ENCODE peak calls at places on chromosomes 4 and X, in ten cellular contexts. One of them, this sample, is unnamed.

GRCh38 chr4:101086801-101087586 is 260.3 kb downstream of the PPP3CA start:
- DNase-seq in upper lobe of left lung: no peak
- DNase-seq in A549: no peak
- DNase-seq in spleen: peak
- DNase-seq in thyroid gland: no peak
- DNase-seq in breast epithelium: no peak
- DNase-seq in sigmoid colon: no peak
- DNase-seq in Peyer's patch: no peak
- DNase-seq in tibial nerve: no peak
- DNase-seq in heart left ventricle: no peak
- DNase-seq in this sample: no peak

GRCh38 chr4:110616162-110617062 is 6.5 kb downstream of the PITX2 start:
- DNase-seq in Peyer's patch: no peak
- DNase-seq in thyroid gland: no peak
- DNase-seq in upper lobe of left lung: no peak
- DNase-seq in breast epithelium: no peak
- DNase-seq in sigmoid colon: no peak
- DNase-seq in spleen: no peak
- DNase-seq in A549: no peak
- DNase-seq in heart left ventricle: no peak
- DNase-seq in tibial nerve: no peak
- DNase-seq in this sample: no peak

GRCh38 chr4:124322234-124322831 is 390.2 kb downstream of the ANKRD50 start:
- DNase-seq in heart left ventricle: no peak
- DNase-seq in tibial nerve: no peak
- DNase-seq in sigmoid colon: no peak
- DNase-seq in breast epithelium: no peak
- DNase-seq in A549: peak
- DNase-seq in thyroid gland: no peak
- DNase-seq in upper lobe of left lung: no peak
- DNase-seq in Peyer's patch: no peak
- DNase-seq in spleen: no peak
- DNase-seq in this sample: no peak

GRCh38 chr4:82983450-82983849 is 27.2 kb downstream of the LIN54 start:
- DNase-seq in upper lobe of left lung: no peak
- DNase-seq in sigmoid colon: no peak
- DNase-seq in heart left ventricle: no peak
- DNase-seq in spleen: no peak
- DNase-seq in breast epithelium: no peak
- DNase-seq in thyroid gland: no peak
- DNase-seq in tibial nerve: no peak
- DNase-seq in A549: no peak
- DNase-seq in Peyer's patch: no peak
- DNase-seq in this sample: no peak

GRCh38 chrX:46180258-46180687 is 364.9 kb downstream of the ZNF674 start:
- DNase-seq in sigmoid colon: no peak
- DNase-seq in upper lobe of left lung: no peak
- DNase-seq in tibial nerve: no peak
- DNase-seq in spleen: no peak
- DNase-seq in thyroid gland: no peak
- DNase-seq in Peyer's patch: no peak
- DNase-seq in heart left ventricle: no peak
- DNase-seq in breast epithelium: no peak
- DNase-seq in A549: no peak
- DNase-seq in this sample: no peak

GRCh38 chr4:80265571-80266266 is 745 bp upstream of the FGF5 start:
- DNase-seq in sigmoid colon: no peak
- DNase-seq in spleen: no peak
- DNase-seq in thyroid gland: no peak
- DNase-seq in breast epithelium: no peak
- DNase-seq in upper lobe of left lung: no peak
- DNase-seq in A549: no peak
- DNase-seq in heart left ventricle: no peak
- DNase-seq in tibial nerve: no peak
- DNase-seq in Peyer's patch: no peak
- DNase-seq in this sample: no peak

GRCh38 chr4:75995727-75996126 is 5.0 kb upstream of the SDAD1 start:
- DNase-seq in tibial nerve: no peak
- DNase-seq in spleen: no peak
- DNase-seq in heart left ventricle: no peak
- DNase-seq in breast epithelium: no peak
- DNase-seq in thyroid gland: peak
- DNase-seq in sigmoid colon: no peak
- DNase-seq in Peyer's patch: no peak
- DNase-seq in upper lobe of left lung: no peak
- DNase-seq in A549: no peak
- DNase-seq in this sample: no peak

GRCh38 chr4:15333692-15334633 is 93.9 kb upstream of the C1QTNF7 start:
- DNase-seq in tibial nerve: no peak
- DNase-seq in Peyer's patch: no peak
- DNase-seq in sigmoid colon: no peak
- DNase-seq in upper lobe of left lung: no peak
- DNase-seq in heart left ventricle: no peak
- DNase-seq in breast epithelium: no peak
- DNase-seq in thyroid gland: no peak
- DNase-seq in A549: no peak
- DNase-seq in spleen: no peak
- DNase-seq in this sample: no peak

GRCh38 chrX:30212172-30212571 is 3.2 kb upstream of the MAGEB2 start:
- DNase-seq in tibial nerve: no peak
- DNase-seq in sigmoid colon: no peak
- DNase-seq in upper lobe of left lung: no peak
- DNase-seq in breast epithelium: no peak
- DNase-seq in heart left ventricle: no peak
- DNase-seq in thyroid gland: no peak
- DNase-seq in spleen: no peak
- DNase-seq in Peyer's patch: no peak
- DNase-seq in A549: no peak
- DNase-seq in this sample: no peak

GRCh38 chrX:30215357-30215843 is at the start of gene MAGEB2:
- DNase-seq in spleen: no peak
- DNase-seq in Peyer's patch: no peak
- DNase-seq in upper lobe of left lung: no peak
- DNase-seq in A549: no peak
- DNase-seq in tibial nerve: no peak
- DNase-seq in heart left ventricle: no peak
- DNase-seq in breast epithelium: no peak
- DNase-seq in sigmoid colon: no peak
- DNase-seq in thyroid gland: no peak
- DNase-seq in this sample: no peak

GRCh38 chrX:30220646-30221045 is 5.3 kb downstream of the MAGEB2 start:
- DNase-seq in A549: no peak
- DNase-seq in upper lobe of left lung: no peak
- DNase-seq in tibial nerve: no peak
- DNase-seq in breast epithelium: no peak
- DNase-seq in sigmoid colon: no peak
- DNase-seq in heart left ventricle: no peak
- DNase-seq in thyroid gland: no peak
- DNase-seq in Peyer's patch: no peak
- DNase-seq in spleen: no peak
- DNase-seq in this sample: no peak

GRCh38 chrX:30219372-30219771 is 4.0 kb downstream of the MAGEB2 start:
- DNase-seq in breast epithelium: no peak
- DNase-seq in sigmoid colon: no peak
- DNase-seq in heart left ventricle: no peak
- DNase-seq in spleen: no peak
- DNase-seq in upper lobe of left lung: no peak
- DNase-seq in A549: no peak
- DNase-seq in tibial nerve: no peak
- DNase-seq in Peyer's patch: no peak
- DNase-seq in thyroid gland: no peak
- DNase-seq in this sample: no peak

DNA sequence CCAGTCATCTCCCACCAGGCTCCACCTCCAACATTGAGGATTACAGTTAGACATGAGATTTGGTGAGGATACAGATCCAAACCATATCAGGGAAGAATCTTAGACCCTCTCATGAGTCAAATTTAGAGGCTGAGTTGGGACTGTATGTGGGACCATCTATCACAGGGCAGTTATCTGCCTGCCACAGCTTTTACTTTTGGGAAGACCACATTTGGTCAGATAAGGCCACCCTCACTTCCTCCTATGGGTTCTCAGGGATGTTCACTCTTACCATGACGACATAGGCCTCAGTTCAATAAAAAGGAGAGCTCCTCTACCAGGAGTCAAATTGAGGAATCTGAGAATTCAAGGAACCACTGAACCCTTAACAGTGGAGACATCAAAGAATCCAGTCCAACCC is 2.1 kb downstream of the MAGEB2 start:
- DNase-seq in thyroid gland: no peak
- DNase-seq in A549: no peak
- DNase-seq in spleen: no peak
- DNase-seq in heart left ventricle: no peak
- DNase-seq in sigmoid colon: no peak
- DNase-seq in breast epithelium: no peak
- DNase-seq in Peyer's patch: no peak
- DNase-seq in tibial nerve: no peak
- DNase-seq in upper lobe of left lung: no peak
- DNase-seq in this sample: no peak
- TF ChIP-seq POLR2A in thyroid gland: no peak
- TF ChIP-seq POLR2A in A549: no peak
- TF ChIP-seq POLR2A in spleen: no peak
- TF ChIP-seq POLR2A in heart left ventricle: no peak
- TF ChIP-seq POLR2A in sigmoid colon: no peak
- TF ChIP-seq POLR2A in breast epithelium: no peak
- TF ChIP-seq POLR2A in Peyer's patch: no peak
- TF ChIP-seq POLR2A in tibial nerve: no peak
- TF ChIP-seq POLR2A in upper lobe of left lung: no peak
- TF ChIP-seq POLR2A in this sample: no peak

GRCh38 chrX:8673211-8673610 is 58.7 kb downstream of the ANOS1 start:
- DNase-seq in A549: no peak
- DNase-seq in thyroid gland: no peak
- DNase-seq in Peyer's patch: no peak
- DNase-seq in tibial nerve: no peak
- DNase-seq in spleen: no peak
- DNase-seq in upper lobe of left lung: no peak
- DNase-seq in breast epithelium: no peak
- DNase-seq in heart left ventricle: no peak
- DNase-seq in sigmoid colon: no peak
- DNase-seq in this sample: no peak
- H3K27ac ChIP-seq in A549: no peak
- H3K27ac ChIP-seq in thyroid gland: no peak
- H3K27ac ChIP-seq in Peyer's patch: no peak
- H3K27ac ChIP-seq in tibial nerve: no peak
- H3K27ac ChIP-seq in spleen: no peak
- H3K27ac ChIP-seq in upper lobe of left lung: no peak
- H3K27ac ChIP-seq in breast epithelium: no peak
- H3K27ac ChIP-seq in heart left ventricle: no peak
- H3K27ac ChIP-seq in sigmoid colon: no peak
- H3K27ac ChIP-seq in this sample: no peak

GRCh38 chr4:88458091-88458740 is 1.3 kb downstream of the HERC5 start:
- DNase-seq in thyroid gland: no peak
- DNase-seq in Peyer's patch: no peak
- DNase-seq in upper lobe of left lung: no peak
- DNase-seq in sigmoid colon: no peak
- DNase-seq in A549: no peak
- DNase-seq in breast epithelium: no peak
- DNase-seq in heart left ventricle: no peak
- DNase-seq in tibial nerve: no peak
- DNase-seq in spleen: no peak
- DNase-seq in this sample: no peak

GRCh38 chr4:88451205-88451604 is 5.7 kb upstream of the HERC5 start:
- DNase-seq in spleen: no peak
- DNase-seq in breast epithelium: no peak
- DNase-seq in sigmoid colon: no peak
- DNase-seq in heart left ventricle: no peak
- DNase-seq in A549: no peak
- DNase-seq in thyroid gland: no peak
- DNase-seq in upper lobe of left lung: no peak
- DNase-seq in Peyer's patch: no peak
- DNase-seq in tibial nerve: no peak
- DNase-seq in this sample: no peak

GRCh38 chr4:88457307-88458090 is 580 bp downstream of the HERC5 start:
- DNase-seq in heart left ventricle: peak
- DNase-seq in upper lobe of left lung: peak
- DNase-seq in Peyer's patch: peak
- DNase-seq in tibial nerve: no peak
- DNase-seq in spleen: peak
- DNase-seq in sigmoid colon: peak
- DNase-seq in thyroid gland: peak
- DNase-seq in A549: peak
- DNase-seq in breast epithelium: no peak
- DNase-seq in this sample: peak

GRCh38 chr4:88452941-88453340 is 4.0 kb upstream of the HERC5 start:
- DNase-seq in sigmoid colon: no peak
- DNase-seq in spleen: no peak
- DNase-seq in upper lobe of left lung: no peak
- DNase-seq in tibial nerve: no peak
- DNase-seq in heart left ventricle: no peak
- DNase-seq in thyroid gland: no peak
- DNase-seq in breast epithelium: no peak
- DNase-seq in Peyer's patch: no peak
- DNase-seq in A549: no peak
- DNase-seq in this sample: no peak

DNA sequence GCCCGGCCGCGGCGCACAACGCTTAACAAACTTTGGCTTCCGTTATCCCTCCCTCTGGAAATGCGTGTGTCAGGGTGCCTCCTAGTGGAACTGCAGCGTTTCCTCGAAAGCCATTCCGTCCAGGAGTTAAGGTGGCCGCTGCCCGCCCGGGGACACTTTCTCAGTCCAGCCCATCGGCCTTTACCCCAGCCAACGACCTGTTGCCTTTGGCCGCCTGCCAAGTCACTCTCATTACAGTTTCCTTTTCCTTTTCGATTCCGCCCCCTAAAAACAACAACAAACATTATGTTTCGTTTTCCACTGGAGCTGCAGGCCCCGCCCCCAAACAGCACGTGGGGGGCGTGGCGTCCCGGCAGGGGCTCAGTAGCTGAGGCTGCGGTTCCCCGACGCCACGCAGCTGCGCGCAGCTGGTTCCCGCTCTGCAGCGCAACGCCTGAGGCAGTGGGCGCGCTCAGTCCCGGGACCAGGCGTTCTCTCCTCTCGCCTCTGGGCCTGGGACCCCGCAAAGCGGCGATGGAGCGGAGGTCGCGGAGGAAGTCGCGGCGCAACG is at the start of gene HERC5:
- DNase-seq in A549: peak
- DNase-seq in thyroid gland: peak
- DNase-seq in tibial nerve: peak
- DNase-seq in upper lobe of left lung: peak
- DNase-seq in heart left ventricle: peak
- DNase-seq in breast epithelium: peak
- DNase-seq in spleen: peak
- DNase-seq in sigmoid colon: peak
- DNase-seq in Peyer's patch: peak
- DNase-seq in this sample: peak
- TF ChIP-seq POLR2A in A549: no peak
- TF ChIP-seq POLR2A in thyroid gland: peak
- TF ChIP-seq POLR2A in tibial nerve: peak
- TF ChIP-seq POLR2A in upper lobe of left lung: no peak
- TF ChIP-seq POLR2A in heart left ventricle: no peak
- TF ChIP-seq POLR2A in breast epithelium: no peak
- TF ChIP-seq POLR2A in spleen: no peak
- TF ChIP-seq POLR2A in sigmoid colon: no peak
- TF ChIP-seq POLR2A in Peyer's patch: no peak
- TF ChIP-seq POLR2A in this sample: peak

DNA sequence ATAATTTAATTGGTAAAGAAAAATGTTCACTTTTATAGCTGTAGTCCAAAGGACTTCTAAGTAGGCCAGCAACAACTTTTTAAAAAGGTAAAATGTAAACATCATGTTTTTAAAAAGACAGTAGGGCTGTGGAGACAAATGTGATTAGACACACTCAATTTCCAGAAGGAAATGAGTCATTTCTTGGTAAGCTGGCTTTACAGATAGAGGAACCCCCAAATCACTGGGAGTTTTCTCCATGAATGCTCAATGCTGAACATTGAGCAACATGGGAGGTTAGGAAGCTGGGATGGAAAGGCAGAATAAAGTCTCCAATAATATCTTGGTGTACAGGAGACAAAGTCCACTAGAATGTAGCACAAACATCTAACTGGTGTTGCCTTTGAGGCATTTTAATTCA is 121.3 kb downstream of the NWD2 start:
- DNase-seq in tibial nerve: no peak
- DNase-seq in spleen: no peak
- DNase-seq in breast epithelium: no peak
- DNase-seq in A549: no peak
- DNase-seq in heart left ventricle: no peak
- DNase-seq in upper lobe of left lung: no peak
- DNase-seq in thyroid gland: no peak
- DNase-seq in Peyer's patch: no peak
- DNase-seq in sigmoid colon: no peak
- DNase-seq in this sample: no peak
- H3K27ac ChIP-seq in tibial nerve: no peak
- H3K27ac ChIP-seq in spleen: no peak
- H3K27ac ChIP-seq in breast epithelium: no peak
- H3K27ac ChIP-seq in A549: no peak
- H3K27ac ChIP-seq in heart left ventricle: no peak
- H3K27ac ChIP-seq in upper lobe of left lung: no peak
- H3K27ac ChIP-seq in thyroid gland: no peak
- H3K27ac ChIP-seq in Peyer's patch: no peak
- H3K27ac ChIP-seq in sigmoid colon: no peak
- H3K27ac ChIP-seq in this sample: no peak